ENCODE peak calls at places on chromosomes 5 and 9, in ten cellular contexts. J is A172; K is right lobe of liver; B is activated T-cell treated with anti-CD3 and anti-CD28 coated beads for 24 hours; S is suprapubic skin; H is ureter; T is activated CD8-positive, alpha-beta memory T cell treated with anti-CD3 and anti-CD28 coated beads, Interleukin-2, amount 10 ng/mL, durations not matched to agents 7 days and 5 days; M is mesenchymal stem cell; D is GM12865; O is stimulated activated CD4-positive, alpha-beta T cell treated with anti-CD3 and anti-CD28 coated beads, TNF-alpha, amount 100 ng/mL, for 1 hour. Y is an unnamed sample.

GRCh38 chr5:98349251-98349989 is 424.0 kb upstream of the RGMB start:
- DNase-seq in O (no peak), B (no peak), K (no peak), H (no peak), M (peak; percentile 60), D (peak; percentile 9), S (no peak), J (peak; percentile 53), T (no peak), Y (no peak)

GRCh38 chr9:87490907-87491306 is 6.8 kb upstream of the DAPK1 start:
- DNase-seq in B (no peak), S (no peak), H (no peak), O (no peak), M (no peak), T (no peak), K (no peak), J (no peak), D (no peak), Y (no peak)

GRCh38 chr5:55856511-55857246 is 5.5 kb downstream of the IL31RA start:
- DNase-seq in M (no peak), S (no peak), D (no peak), K (no peak), J (no peak), B (no peak), O (no peak), H (no peak), T (no peak), Y (no peak)

GRCh38 chr9:129626079-129626943 is at the start of gene NTMT1:
- DNase-seq in D (peak; percentile 91), B (peak; percentile 91), T (peak; percentile 91), M (peak; percentile 87), J (peak; percentile 51), O (peak; percentile 82), H (peak; percentile 92), K (peak; percentile 91), S (peak; percentile 95), Y (peak; percentile 53)

GRCh38 chr9:123406016-123406415 is 50.0 kb downstream of the CRB2 start:
- DNase-seq in K (no peak), S (no peak), J (no peak), D (no peak), H (no peak), O (no peak), T (no peak), M (no peak), B (no peak), Y (no peak)

GRCh38 chr9:77512876-77513275 is 135.2 kb downstream of the GNA14 start:
- DNase-seq in H (no peak), S (no peak), O (no peak), T (no peak), D (no peak), K (peak; percentile 83), J (no peak), M (peak; percentile 31), B (no peak), Y (peak; percentile 68)

GRCh38 chr9:78262655-78263054 is 26.8 kb downstream of the CEP78 start:
- DNase-seq in D (no peak), B (no peak), J (no peak), H (no peak), M (no peak), O (no peak), S (no peak), T (no peak), K (no peak), Y (no peak)

GRCh38 chr5:59187772-59188347 is 605.0 kb downstream of the RAB3C start:
- DNase-seq in B (no peak), H (no peak), M (peak; percentile 79), D (no peak), J (no peak), K (no peak), S (no peak), O (no peak), T (no peak), Y (no peak)

GRCh38 chr5:149962040-149962439 is 1.5 kb downstream of the SLC26A2 start:
- DNase-seq in O (no peak), T (no peak), H (no peak), S (no peak), K (no peak), D (peak; percentile 13), J (peak; percentile 56), M (peak; percentile 76), B (no peak), Y (no peak)